ENCODE peak calls at places on chromosomes 2 and 18, in nine cellular contexts. T is heart left ventricle; V is H9; B is kidney; D is CD8-positive, alpha-beta T cell; H is astrocyte; K is mesenchymal stem cell; X is Peyer's patch; P is ovary. F is an unnamed sample.

GRCh38 chr2:241372376-241372992 is 16.4 kb downstream of the FARP2 start:
- DNase-seq in V (no peak), X (no peak), B (no peak), D (no peak), T (no peak), P (no peak), K (no peak), H (no peak), F (no peak)

GRCh38 chr18:3704556-3705162 is 254.7 kb downstream of the TGIF1 start:
- DNase-seq in T (no peak), H (peak), B (no peak), V (no peak), X (no peak), K (no peak), D (no peak), P (no peak), F (no peak)

GRCh38 chr2:119011162-119011909 is 69.3 kb downstream of the MARCO start:
- DNase-seq in P (peak), H (peak), K (peak), D (no peak), T (peak), V (peak), X (no peak), B (peak), F (no peak)

GRCh38 chr2:15965564-15966019 is 25.2 kb downstream of the MYCN start:
- DNase-seq in B (no peak), P (no peak), D (peak), T (no peak), X (no peak), H (no peak), V (no peak), K (no peak), F (no peak)

GRCh38 chr2:80711915-80712314 is 407.4 kb upstream of the LRRTM1 start:
- DNase-seq in V (no peak), D (no peak), B (no peak), K (no peak), P (no peak), H (no peak), X (no peak), T (no peak), F (no peak)

GRCh38 chr18:36947820-36948348 is 119.0 kb downstream of the KIAA1328 start:
- DNase-seq in D (no peak), H (no peak), X (no peak), B (no peak), K (no peak), P (no peak), V (peak), T (no peak), F (no peak)

GRCh38 chr2:134718095-134718955 is 475 bp downstream of the TMEM163 start:
- DNase-seq in V (peak), B (peak), T (peak), P (peak), H (no peak), K (no peak), D (no peak), X (no peak), F (no peak)

GRCh38 chr2:68832161-68832869 is 38.9 kb downstream of the BMP10 start:
- DNase-seq in V (no peak), X (no peak), H (peak), K (peak), B (peak), T (no peak), P (peak), D (peak), F (peak)

GRCh38 chr2:48312126-48312525 is 217.8 kb upstream of the STON1 start:
- DNase-seq in H (peak), T (no peak), P (no peak), D (no peak), K (no peak), B (no peak), V (no peak), X (no peak), F (no peak)

GRCh38 chr18:74506405-74507119 is 10.4 kb downstream of the CNDP2 start:
- DNase-seq in H (no peak), T (no peak), K (peak), X (no peak), V (peak), P (no peak), D (no peak), B (peak), F (peak)

GRCh38 chr18:12531747-12532146 is 124.0 kb downstream of the PRELID3A start:
- DNase-seq in H (no peak), P (no peak), D (no peak), V (no peak), K (no peak), B (no peak), X (no peak), T (no peak), F (no peak)

GRCh38 chr2:5697554-5697953 is 5.4 kb downstream of the SOX11 start:
- DNase-seq in K (no peak), B (no peak), P (no peak), D (no peak), H (peak), T (no peak), X (no peak), V (no peak), F (no peak)

GRCh38 chr2:231780123-231780908 is 766 bp downstream of the PDE6D start:
- DNase-seq in X (peak), P (peak), B (peak), D (no peak), T (peak), H (peak), K (peak), V (peak), F (peak)

GRCh38 chr18:32049393-32050161 is 31.0 kb downstream of the RNF125 start:
- DNase-seq in T (peak), K (no peak), D (peak), V (no peak), X (no peak), B (no peak), P (no peak), H (peak), F (no peak)

GRCh38 chr18:48777026-48777736 is 173.6 kb downstream of the SMAD7 start:
- DNase-seq in B (peak), D (peak), P (peak), K (peak), T (peak), V (peak), H (no peak), X (peak), F (peak)

GRCh38 chr18:62420151-62420512 is 95.0 kb downstream of the TNFRSF11A start:
- DNase-seq in K (peak), B (no peak), H (peak), T (no peak), V (no peak), X (no peak), P (no peak), D (no peak), F (no peak)

GRCh38 chr2:159131882-159132281 is 154.6 kb downstream of the WDSUB1 start:
- DNase-seq in X (no peak), V (no peak), D (no peak), P (no peak), T (no peak), H (peak), B (no peak), K (peak), F (no peak)

GRCh38 chr2:136246086-136246669 is 128.2 kb upstream of the CXCR4 start:
- DNase-seq in K (peak), B (peak), H (peak), V (peak), X (no peak), D (no peak), T (no peak), P (peak), F (no peak)

GRCh38 chr2:960064-960736 is 9.6 kb downstream of the SNTG2 start:
- DNase-seq in K (no peak), X (no peak), D (no peak), V (no peak), H (no peak), T (no peak), P (no peak), B (no peak), F (no peak)

GRCh38 chr2:106158871-106159270 is 35.2 kb downstream of the UXS1 start:
- DNase-seq in V (no peak), T (no peak), B (no peak), D (peak), P (no peak), K (no peak), H (no peak), X (no peak), F (no peak)

GRCh38 chr2:25521665-25522387 is 151.6 kb downstream of the DTNB start:
- DNase-seq in H (peak), X (no peak), B (no peak), K (peak), P (no peak), D (peak), T (no peak), V (no peak), F (no peak)

GRCh38 chr2:135701442-135701841 is 40.2 kb upstream of the UBXN4 start:
- DNase-seq in T (no peak), D (no peak), B (no peak), X (no peak), K (peak), H (peak), V (no peak), P (no peak), F (no peak)

GRCh38 chr18:43904209-43904837 is 627.0 kb upstream of the SYT4 start:
- DNase-seq in V (no peak), T (no peak), X (no peak), D (no peak), B (no peak), H (peak), P (no peak), K (no peak), F (no peak)

GRCh38 chr2:181573140-181573736 is 83.7 kb downstream of the CERKL start:
- DNase-seq in K (peak), B (no peak), X (no peak), V (no peak), T (no peak), P (no peak), D (no peak), H (peak), F (no peak)

GRCh38 chr18:27185025-27185763 is at the start of gene CHST9:
- DNase-seq in D (no peak), T (peak), B (peak), K (no peak), X (no peak), P (no peak), V (peak), H (no peak), F (no peak)

GRCh38 chr2:223995569-223995968 is 38.3 kb downstream of the MRPL44 start:
- DNase-seq in V (no peak), X (no peak), H (peak), P (no peak), K (peak), T (no peak), B (no peak), D (no peak), F (no peak)

GRCh38 chr18:43013489-43013888 is 102.0 kb downstream of the RIT2 start:
- DNase-seq in K (peak), B (no peak), T (no peak), D (no peak), V (no peak), H (peak), P (no peak), X (no peak), F (no peak)

GRCh38 chr2:226183550-226183949 is 616.1 kb downstream of the IRS1 start:
- DNase-seq in D (no peak), T (no peak), P (no peak), K (peak), B (no peak), V (no peak), X (no peak), H (no peak), F (no peak)

GRCh38 chr2:239038773-239039478 is 191.0 kb downstream of the TWIST2 start:
- DNase-seq in X (peak), T (peak), K (no peak), D (no peak), B (no peak), P (no peak), H (no peak), V (no peak), F (peak)

GRCh38 chr2:63850650-63851049 is 9.0 kb downstream of the UGP2 start:
- DNase-seq in D (no peak), X (no peak), V (no peak), P (no peak), H (no peak), K (peak), B (no peak), T (no peak), F (no peak)

GRCh38 chr18:21084511-21085078 is 27.0 kb downstream of the ROCK1 start:
- DNase-seq in V (no peak), D (no peak), B (no peak), H (no peak), P (no peak), T (no peak), X (no peak), K (no peak), F (no peak)

GRCh38 chr2:71609958-71610357 is 156.6 kb downstream of the DYSF start:
- DNase-seq in H (peak), T (no peak), D (no peak), B (no peak), X (no peak), P (no peak), K (peak), V (no peak), F (peak)

GRCh38 chr2:228655341-228655740 is 473.9 kb upstream of the SPHKAP start:
- DNase-seq in X (no peak), H (peak), K (no peak), D (no peak), B (no peak), V (no peak), P (no peak), T (no peak), F (no peak)

GRCh38 chr18:44735071-44735470 is 54.4 kb downstream of the SETBP1 start:
- DNase-seq in K (no peak), T (no peak), P (no peak), X (no peak), D (no peak), B (no peak), V (no peak), H (no peak), F (no peak)

GRCh38 chr2:2653221-2653620 is 322.1 kb upstream of the MYT1L start:
- DNase-seq in T (no peak), X (no peak), D (no peak), V (no peak), K (no peak), P (no peak), B (peak), H (no peak), F (peak)

GRCh38 chr2:28068098-28068497 is 177.6 kb downstream of the BABAM2 start:
- DNase-seq in D (no peak), V (no peak), H (no peak), K (no peak), X (no peak), T (no peak), B (no peak), P (no peak), F (no peak)

GRCh38 chr18:31603335-31603734 is 11.7 kb downstream of the TTR start:
- DNase-seq in K (no peak), T (no peak), P (no peak), D (no peak), B (no peak), H (peak), X (no peak), V (no peak), F (no peak)

GRCh38 chr2:10844083-10844482 is 31.5 kb upstream of the PDIA6 start:
- DNase-seq in X (peak), B (peak), V (peak), H (peak), P (no peak), T (peak), K (peak), D (no peak), F (peak)

GRCh38 chr2:10847008-10847407 is 34.4 kb upstream of the PDIA6 start:
- DNase-seq in P (no peak), B (no peak), X (no peak), K (no peak), H (no peak), D (no peak), V (no peak), T (peak), F (no peak)

GRCh38 chr2:10842506-10842905 is 29.9 kb upstream of the PDIA6 start:
- DNase-seq in B (no peak), D (no peak), T (no peak), X (no peak), H (no peak), P (no peak), V (no peak), K (no peak), F (no peak)

GRCh38 chr2:10846110-10846861 is 33.7 kb upstream of the PDIA6 start:
- DNase-seq in K (no peak), T (no peak), P (no peak), V (no peak), D (no peak), B (no peak), H (no peak), X (no peak), F (no peak)

GRCh38 chr2:10845640-10846039 is 33.1 kb upstream of the PDIA6 start:
- DNase-seq in H (no peak), K (no peak), P (no peak), D (no peak), X (no peak), V (no peak), B (no peak), T (no peak), F (no peak)
- H3K27ac ChIP-seq in H (no peak), K (no peak), P (no peak), D (no peak), X (no peak), V (no peak), B (no peak), T (peak), F (peak)

DNA sequence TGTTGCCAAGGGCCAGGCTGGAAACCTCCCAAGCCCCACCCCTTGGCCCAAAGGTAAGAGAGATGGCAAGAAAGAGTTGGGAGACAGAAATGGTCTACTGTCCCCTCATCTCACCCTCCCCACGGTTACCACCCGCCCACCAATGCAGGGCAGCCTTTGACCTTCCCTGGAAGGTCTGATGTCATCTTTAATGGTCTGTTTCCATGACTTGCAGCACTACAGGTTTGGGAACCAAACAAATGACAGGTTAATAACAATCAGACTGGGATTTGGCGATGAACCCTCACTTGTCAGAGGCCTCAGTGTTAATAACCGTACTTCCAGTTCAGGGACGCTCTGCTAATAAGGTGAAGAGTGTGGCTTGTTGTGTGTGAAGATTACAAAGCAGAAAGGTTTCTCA is 70.4 kb downstream of the MRO start:
- DNase-seq in H (no peak), V (no peak), B (no peak), D (no peak), K (no peak), P (no peak), T (no peak), X (no peak), F (no peak)
- H3K27ac ChIP-seq in H (no peak), V (no peak), B (no peak), D (no peak), K (no peak), P (no peak), T (no peak), X (no peak), F (no peak)

GRCh38 chr2:210527286-210527685 is 29.1 kb upstream of the CPS1 start:
- DNase-seq in H (no peak), D (no peak), B (no peak), K (no peak), T (no peak), X (no peak), V (no peak), P (no peak), F (no peak)

GRCh38 chr2:210523650-210524289 is 32.6 kb upstream of the CPS1 start:
- DNase-seq in K (no peak), P (no peak), D (no peak), B (no peak), V (no peak), X (no peak), H (no peak), T (no peak), F (no peak)

GRCh38 chr2:210522399-210522798 is 34.0 kb upstream of the CPS1 start:
- DNase-seq in P (no peak), X (no peak), B (no peak), T (no peak), D (no peak), K (no peak), H (no peak), V (no peak), F (no peak)

GRCh38 chr2:210528716-210529115 is 27.7 kb upstream of the CPS1 start:
- DNase-seq in B (no peak), H (peak), P (no peak), X (no peak), T (no peak), K (no peak), V (no peak), D (no peak), F (no peak)

DNA sequence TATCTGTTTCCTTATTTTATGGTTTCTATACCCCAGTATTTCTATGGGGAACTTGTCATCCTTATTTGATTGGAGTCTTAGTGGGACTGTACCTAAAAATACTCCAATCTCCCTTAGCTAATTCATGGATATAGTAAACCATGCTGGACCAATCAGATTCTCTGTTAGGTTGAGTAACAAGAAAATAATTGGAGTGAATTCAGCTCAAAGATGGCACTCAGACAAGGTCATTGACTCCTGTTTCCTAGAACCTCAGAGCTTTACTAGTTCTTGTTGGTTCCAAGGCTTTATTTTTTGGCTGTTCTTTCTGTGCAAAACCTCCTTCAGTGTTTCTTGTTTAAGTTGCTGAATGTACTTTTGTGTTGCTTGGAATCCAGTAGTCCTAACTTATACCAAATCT is 31.9 kb upstream of the CPS1 start:
- DNase-seq in V (no peak), B (no peak), K (no peak), D (no peak), H (no peak), X (no peak), T (no peak), P (no peak), F (no peak)
- H3K27ac ChIP-seq in V (no peak), B (no peak), K (no peak), D (no peak), H (no peak), X (no peak), T (no peak), P (no peak), F (no peak)

GRCh38 chr2:151830966-151831365 is 2.7 kb upstream of the ARL5A start:
- DNase-seq in H (no peak), B (no peak), D (no peak), K (no peak), P (no peak), V (no peak), T (no peak), X (no peak), F (no peak)

GRCh38 chr2:151828890-151829324 is 686 bp upstream of the ARL5A start:
- DNase-seq in K (no peak), T (no peak), H (no peak), V (no peak), P (no peak), D (no peak), B (no peak), X (no peak), F (no peak)

GRCh38 chr2:151826737-151827157 is 1.5 kb downstream of the ARL5A start:
- DNase-seq in P (no peak), T (no peak), B (no peak), V (no peak), D (no peak), H (peak), X (no peak), K (peak), F (no peak)

GRCh38 chr2:151827564-151828142 is 568 bp downstream of the ARL5A start:
- DNase-seq in K (peak), T (peak), D (peak), X (peak), B (peak), V (peak), H (peak), P (no peak), F (peak)

GRCh38 chr2:151828143-151828889 is at the start of gene ARL5A:
- DNase-seq in X (peak), T (peak), V (peak), H (peak), B (peak), D (peak), P (peak), K (peak), F (peak)
- H3K27ac ChIP-seq in X (peak), T (peak), V (no peak), H (peak), B (peak), D (peak), P (peak), K (peak), F (peak)

DNA sequence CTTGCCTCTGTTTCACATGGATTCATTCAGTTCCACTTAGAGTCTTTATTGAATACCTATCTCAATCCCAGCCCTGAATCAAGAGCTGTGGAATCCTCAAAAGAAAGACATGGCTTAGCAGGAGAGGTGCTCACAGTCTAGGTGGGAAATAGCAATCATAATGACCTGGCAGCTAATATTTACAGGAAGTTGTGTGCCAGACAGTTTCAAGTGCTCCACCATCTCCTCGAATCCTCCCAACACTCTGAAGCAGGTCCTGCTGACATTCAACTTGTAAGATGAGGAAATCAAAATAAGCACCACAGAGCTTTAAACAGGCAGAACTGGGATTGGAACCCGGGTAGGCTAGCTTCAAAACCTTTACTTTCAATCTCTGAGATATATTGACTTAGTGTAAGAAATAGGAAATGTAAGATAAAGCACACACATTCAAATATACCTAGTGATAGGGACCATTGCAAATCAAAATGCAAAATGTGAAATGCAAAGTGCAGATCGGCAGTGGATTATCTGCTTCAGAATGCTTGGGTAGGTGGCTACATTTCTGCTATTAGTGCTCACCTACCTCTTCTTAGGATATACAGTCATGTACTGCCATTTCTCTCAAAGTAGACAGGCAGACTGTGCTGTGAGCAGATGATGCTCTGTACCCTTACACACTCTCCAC is 182.0 kb downstream of the PRKCE start:
- DNase-seq in K (no peak), P (no peak), T (no peak), B (no peak), X (no peak), H (no peak), D (no peak), V (no peak), F (no peak)
- H3K27ac ChIP-seq in K (no peak), P (no peak), T (no peak), B (no peak), X (no peak), H (no peak), D (no peak), V (no peak), F (no peak)